ENCODE peak calls at places on chromosomes 13 and 19, in eight cellular contexts. K is left lung, A is small intestine, G is PC-3, S is right atrium auricular region, E is GM23248, C is Peyer's patch, N is cardiac muscle cell. J is an unnamed sample.

GRCh38 chr13:38405216-38405615 is 55.6 kb downstream of the UFM1 start:
- DNase-seq in G (peak; percentile 56), E (no peak), S (no peak), C (no peak), A (no peak), K (no peak), N (no peak), J (no peak)

GRCh38 chr13:74570834-74571233 is 436.6 kb upstream of the KLF12 start:
- DNase-seq in A (no peak), C (no peak), S (no peak), K (no peak), N (no peak), E (peak; percentile 17), G (no peak), J (peak; percentile 23)

GRCh38 chr13:110551284-110551683 is 10.2 kb downstream of the RAB20 start:
- DNase-seq in S (no peak), A (no peak), N (peak; percentile 10), K (no peak), G (no peak), E (no peak), C (no peak), J (no peak)

GRCh38 chr13:76696370-76696769 is 189.8 kb downstream of the KCTD12 start:
- DNase-seq in S (no peak), E (peak; percentile 52), A (no peak), C (no peak), N (peak; percentile 34), G (no peak), K (no peak), J (no peak)

GRCh38 chr13:87122551-87122950 is 548.6 kb upstream of the SLITRK5 start:
- DNase-seq in K (no peak), C (no peak), A (no peak), S (no peak), N (no peak), E (peak; percentile 76), G (peak; percentile 54), J (peak; percentile 32)

GRCh38 chr19:42512743-42513304 is 15.5 kb downstream of the CEACAM1 start:
- DNase-seq in G (no peak), A (no peak), S (no peak), C (no peak), N (no peak), E (no peak), K (no peak), J (no peak)

GRCh38 chr13:48400820-48401219 is 12.1 kb downstream of the LPAR6 start:
- DNase-seq in E (peak; percentile 80), S (no peak), A (peak; percentile 41), G (peak; percentile 59), C (no peak), K (no peak), N (no peak), J (peak; percentile 91)

GRCh38 chr19:21492932-21493906 is 12.2 kb upstream of the ZNF429 start:
- DNase-seq in G (no peak), E (no peak), C (no peak), A (no peak), N (no peak), K (no peak), S (peak; percentile 53), J (no peak)

GRCh38 chr13:47426126-47426849 is 529.4 kb upstream of the HTR2A start:
- DNase-seq in K (no peak), A (no peak), S (peak; percentile 61), G (peak; percentile 81), E (peak; percentile 96), C (no peak), N (no peak), J (peak; percentile 24)

GRCh38 chr13:100063333-100063732 is 25.6 kb upstream of the PCCA start:
- DNase-seq in S (no peak), A (no peak), G (no peak), K (no peak), N (no peak), C (no peak), E (peak; percentile 9), J (no peak)

GRCh38 chr13:104594801-104595200 is 1528.6 kb upstream of the SLC10A2 start:
- DNase-seq in E (no peak), C (no peak), S (no peak), N (no peak), A (no peak), G (no peak), K (no peak), J (no peak)

GRCh38 chr13:46662690-46663089 is 109.7 kb downstream of the LRCH1 start:
- DNase-seq in K (no peak), E (no peak), C (no peak), N (no peak), S (no peak), A (no peak), G (no peak), J (no peak)

GRCh38 chr19:49658566-49659442 is 6.9 kb downstream of the IRF3 start:
- DNase-seq in N (no peak), E (no peak), K (no peak), S (no peak), A (no peak), C (no peak), G (no peak), J (no peak)

GRCh38 chr19:43316591-43317319 is 36.7 kb upstream of the CD177 start:
- DNase-seq in S (no peak), A (peak; percentile 16), G (peak; percentile 87), C (no peak), K (no peak), E (peak; percentile 54), N (no peak), J (no peak)

GRCh38 chr13:42367836-42368235 is 95.9 kb downstream of the AKAP11 start:
- DNase-seq in S (no peak), N (no peak), A (no peak), G (no peak), C (no peak), E (no peak), K (no peak), J (no peak)

GRCh38 chr19:5225486-5226345 is 114.9 kb downstream of the PTPRS start:
- DNase-seq in S (no peak), N (peak; percentile 21), A (no peak), C (no peak), E (peak; percentile 21), G (no peak), K (no peak), J (no peak)

GRCh38 chr19:35030257-35031071 is at the start of gene SCN1B:
- DNase-seq in N (peak; percentile 75), K (peak; percentile 92), S (no peak), G (peak; percentile 60), A (peak; percentile 48), E (peak; percentile 85), C (peak; percentile 59), J (peak; percentile 63)
- H3K4me3 ChIP-seq in N (peak within 1 kb of the TSS; percentile 57), K (peak within 1 kb of the TSS; percentile 11), S (peak within 1 kb of the TSS; percentile 60), G (peak within 1 kb of the TSS; percentile 63), A (peak within 1 kb of the TSS; percentile 33), E (peak within 1 kb of the TSS; percentile 69), C (peak within 1 kb of the TSS; percentile 30), J (peak within 1 kb of the TSS; percentile 41)

GRCh38 chr13:45627656-45628055 is 12.1 kb upstream of the ERICH6B start:
- DNase-seq in E (no peak), A (no peak), N (no peak), K (no peak), S (no peak), G (no peak), C (no peak), J (no peak)

GRCh38 chr13:45626731-45627374 is 11.3 kb upstream of the ERICH6B start:
- DNase-seq in G (peak; percentile 42), C (no peak), K (no peak), N (no peak), E (peak; percentile 42), S (no peak), A (no peak), J (no peak)

GRCh38 chr13:45623516-45624090 is 8.1 kb upstream of the ERICH6B start:
- DNase-seq in G (peak; percentile 45), A (peak; percentile 23), S (no peak), C (no peak), K (no peak), N (peak; percentile 37), E (peak; percentile 51), J (no peak)

DNA sequence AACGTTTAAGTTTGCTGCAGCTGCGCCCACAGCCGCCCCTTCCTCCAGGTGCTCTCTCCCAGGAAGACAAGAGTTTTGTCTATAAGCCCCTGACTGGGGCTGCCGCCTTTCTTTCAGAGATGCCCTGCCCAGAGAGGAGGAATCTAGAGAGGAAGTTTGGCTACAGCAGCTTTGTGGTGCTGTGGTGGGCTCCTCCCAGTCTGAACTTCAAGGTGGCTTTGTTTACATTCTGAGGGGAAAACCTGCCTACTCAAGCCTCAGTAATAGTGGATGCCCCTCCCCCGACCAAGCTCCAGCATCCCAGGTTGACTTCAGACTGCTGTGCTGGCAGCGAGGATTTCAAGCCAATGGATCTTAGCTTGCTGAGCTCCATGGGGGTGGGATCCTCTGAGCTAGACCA is 6.4 kb upstream of the ERICH6B start:
- DNase-seq in E (no peak), N (no peak), S (no peak), A (no peak), K (no peak), C (no peak), G (no peak), J (no peak)
- H3K27ac ChIP-seq in E (no peak overlapping the region), N (no peak overlapping the region), S (no peak overlapping the region), A (no peak overlapping the region), K (no peak overlapping the region), C (no peak overlapping the region), G (no peak overlapping the region), J (no peak overlapping the region)

GRCh38 chr13:20125783-20126165 is 35.1 kb downstream of the GJA3 start:
- DNase-seq in S (no peak), E (no peak), G (no peak), N (no peak), K (no peak), A (no peak), C (peak; percentile 17), J (no peak)

GRCh38 chr13:20126460-20127262 is 34.2 kb downstream of the GJA3 start:
- DNase-seq in N (peak; percentile 78), C (peak; percentile 32), A (no peak), G (no peak), E (no peak), S (no peak), K (no peak), J (no peak)

GRCh38 chr13:20128459-20128927 is 32.4 kb downstream of the GJA3 start:
- DNase-seq in K (peak; percentile 82), E (no peak), C (peak; percentile 53), N (peak; percentile 39), S (no peak), A (peak; percentile 24), G (peak; percentile 50), J (no peak)

GRCh38 chr13:20127563-20128458 is 33.0 kb downstream of the GJA3 start:
- DNase-seq in A (peak; percentile 32), K (peak; percentile 93), C (peak; percentile 67), G (peak; percentile 66), S (peak; percentile 75), E (peak; percentile 76), N (peak; percentile 69), J (peak; percentile 18)

DNA sequence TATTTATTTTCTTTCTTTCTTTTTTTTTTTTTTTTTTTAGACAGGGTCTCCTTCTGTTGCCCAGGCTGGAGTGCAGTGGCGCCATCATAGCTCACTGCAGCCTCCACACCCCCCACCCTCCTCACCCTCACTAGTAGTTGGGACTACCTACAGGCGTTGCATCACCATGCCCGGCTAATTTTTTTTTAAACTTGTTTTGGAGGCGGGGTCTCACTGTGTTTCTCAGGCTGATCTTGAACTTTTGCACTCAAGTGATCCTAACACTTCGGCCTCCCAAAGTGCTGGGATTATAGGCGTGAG is 33.6 kb downstream of the GJA3 start:
- DNase-seq in S (no peak), E (no peak), N (no peak), K (no peak), G (no peak), C (no peak), A (no peak), J (no peak)
- H3K4me3 ChIP-seq in S (peak overlapping the region; percentile 44), E (peak overlapping the region; percentile 69), N (peak overlapping the region; percentile 14), K (peak overlapping the region; percentile 41), G (peak overlapping the region; percentile 77), C (peak overlapping the region; percentile 49), A (no peak overlapping the region), J (peak overlapping the region; percentile 62)

GRCh38 chr13:27919299-27919933 is 384 bp upstream of the PDX1 start:
- DNase-seq in A (no peak), S (no peak), C (peak; percentile 65), K (no peak), G (no peak), E (no peak), N (no peak), J (no peak)
- H3K27ac ChIP-seq in A (no peak overlapping the region), S (no peak overlapping the region), C (no peak overlapping the region), K (no peak overlapping the region), G (no peak overlapping the region), E (no peak overlapping the region), N (no peak overlapping the region), J (no peak overlapping the region)

J was measured in mammary epithelial cell.